ENCODE peak calls at places on chromosomes 12 and 14, in seven cellular contexts. N is nephron progenitor cell, H is foreskin keratinocyte, V is stomach, Y is WERI-Rb-1, Q is pancreas, I is GM06990. R is an unnamed sample.

GRCh38 chr12:55757701-55758100 is 14.8 kb downstream of the GDF11 start:
- DNase-seq in H (no peak), N (no peak), Q (no peak), I (no peak), Y (peak; percentile 15), V (no peak), R (no peak)

GRCh38 chr12:47377414-47378221 is 297.9 kb upstream of the AMIGO2 start:
- DNase-seq in N (no peak), Y (no peak), I (no peak), V (peak; percentile 72), Q (peak; percentile 79), H (peak; percentile 71), R (no peak)

GRCh38 chr14:59126714-59127436 is 61.6 kb upstream of the DAAM1 start:
- DNase-seq in H (no peak), N (peak; percentile 28), Y (no peak), I (peak; percentile 17), Q (no peak), V (no peak), R (peak; percentile 64)

GRCh38 chr14:103868242-103868897 is 21.0 kb upstream of the PPP1R13B start:
- DNase-seq in H (peak; percentile 88), Q (no peak), Y (no peak), I (no peak), N (no peak), V (no peak), R (no peak)

GRCh38 chr12:70383484-70383883 is 17.4 kb downstream of the KCNMB4 start:
- DNase-seq in Y (no peak), N (no peak), I (no peak), V (no peak), Q (no peak), H (no peak), R (no peak)

GRCh38 chr12:51009038-51009437 is 17.1 kb downstream of the SLC11A2 start:
- DNase-seq in Y (no peak), N (no peak), V (peak; percentile 42), I (no peak), Q (no peak), H (no peak), R (no peak)

GRCh38 chr12:4626543-4626942 is 22.3 kb downstream of the AKAP3 start:
- DNase-seq in Q (no peak), V (no peak), N (no peak), H (no peak), I (no peak), Y (no peak), R (no peak)

GRCh38 chr14:43949410-43949809 is 557.7 kb downstream of the FSCB start:
- DNase-seq in H (no peak), V (no peak), N (no peak), I (no peak), Y (no peak), Q (no peak), R (no peak)

GRCh38 chr14:59086241-59086899 is 102.1 kb upstream of the DAAM1 start:
- DNase-seq in V (no peak), N (no peak), Q (no peak), I (no peak), H (no peak), Y (no peak), R (no peak)

GRCh38 chr12:2376855-2377657 is 324.3 kb downstream of the CACNA1C start:
- DNase-seq in Y (no peak), I (no peak), N (no peak), V (no peak), H (no peak), Q (no peak), R (no peak)

GRCh38 chr12:75322464-75322863 is 7.7 kb downstream of the CAPS2 start:
- DNase-seq in V (no peak), N (no peak), Q (no peak), H (no peak), I (no peak), Y (no peak), R (no peak)

GRCh38 chr12:117321572-117321971 is 39.9 kb downstream of the NOS1 start:
- DNase-seq in V (no peak), I (no peak), N (no peak), Y (no peak), H (no peak), Q (no peak), R (no peak)

GRCh38 chr14:99600232-99600888 is 3.6 kb downstream of the CCDC85C start:
- DNase-seq in H (no peak), V (no peak), Y (no peak), I (no peak), N (no peak), Q (no peak), R (no peak)

GRCh38 chr14:99602054-99602787 is 1.8 kb downstream of the CCDC85C start:
- DNase-seq in Q (no peak), H (no peak), Y (no peak), V (peak; percentile 38), I (no peak), N (peak; percentile 28), R (no peak)

GRCh38 chr14:99599440-99599839 is 4.6 kb downstream of the CCDC85C start:
- DNase-seq in Q (no peak), I (no peak), N (no peak), Y (no peak), H (no peak), V (no peak), R (no peak)

GRCh38 chr14:99602788-99603415 is 1.1 kb downstream of the CCDC85C start:
- DNase-seq in H (no peak), Y (no peak), N (peak; percentile 37), Q (no peak), I (no peak), V (no peak), R (no peak)

DNA sequence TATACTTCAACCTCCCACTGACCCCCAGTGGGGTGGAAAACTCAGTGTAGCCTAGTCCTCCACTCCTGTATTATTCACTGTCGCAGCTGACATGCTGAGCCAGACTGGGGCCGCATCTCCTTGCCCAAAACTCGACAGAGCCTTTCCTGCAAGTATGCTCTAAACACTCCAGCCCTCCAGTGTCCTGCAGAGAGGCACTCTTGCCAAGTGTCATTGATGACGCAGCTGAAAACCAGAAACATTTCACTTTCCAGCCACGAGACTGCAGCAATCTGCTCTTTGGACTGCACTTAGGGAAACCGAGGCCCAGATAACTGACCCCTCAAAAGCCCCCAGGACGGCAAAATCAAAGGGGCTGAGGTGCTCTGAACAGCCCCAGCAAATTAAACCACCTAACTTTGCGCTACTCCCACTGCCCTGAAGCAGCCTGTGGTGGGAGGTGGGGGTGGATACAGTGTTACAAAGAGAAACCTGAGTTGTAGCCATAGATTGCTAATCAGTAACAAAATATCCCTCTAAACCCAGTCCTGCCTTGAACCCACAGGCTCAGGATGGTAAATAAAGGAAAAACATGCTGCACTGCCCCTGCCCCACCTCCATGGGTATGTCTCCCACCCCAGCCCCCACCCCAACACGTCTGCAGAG is 2.6 kb downstream of the CCDC85C start:
- DNase-seq in N (no peak), V (no peak), Q (no peak), H (no peak), I (no peak), Y (no peak), R (no peak)
- TF ChIP-seq CTCF in N (no peak), V (no peak), Q (no peak), H (no peak), I (no peak), Y (no peak), R (no peak)

DNA sequence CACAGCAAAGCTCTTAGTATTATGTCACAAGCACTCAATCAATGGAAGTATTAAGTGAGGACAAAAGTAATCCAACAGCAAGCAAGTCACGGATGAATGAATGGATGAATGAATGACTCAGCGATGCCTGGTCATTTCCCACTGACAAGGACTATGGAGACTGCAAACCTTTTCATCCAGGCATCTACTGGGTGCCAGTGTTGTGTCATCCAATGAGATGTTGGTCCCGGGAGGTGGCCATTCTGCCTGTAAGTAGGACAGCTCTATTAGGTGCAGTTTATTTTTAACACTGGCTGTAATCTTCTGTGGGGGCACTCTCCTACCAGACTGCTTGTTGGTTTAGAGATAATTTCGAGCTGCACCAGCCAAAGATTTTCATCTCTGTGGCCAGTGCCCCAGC is 39.4 kb downstream of the STAB2 start:
- DNase-seq in Q (no peak), Y (peak; percentile 89), H (peak; percentile 6), I (no peak), N (no peak), V (peak; percentile 42), R (no peak)
- TF ChIP-seq CTCF in Q (peak; percentile 21), Y (peak; percentile 74), H (peak; percentile 59), I (no peak), N (no peak), V (no peak), R (no peak)

GRCh38 chr12:31900271-31900670 is 58.9 kb upstream of the RESF1 start:
- DNase-seq in Y (no peak), I (no peak), Q (no peak), N (no peak), V (no peak), H (peak; percentile 50), R (no peak)

GRCh38 chr12:31896514-31897039 is 62.6 kb upstream of the RESF1 start:
- DNase-seq in V (peak; percentile 52), H (peak; percentile 59), Q (no peak), Y (no peak), N (no peak), I (peak; percentile 82), R (peak; percentile 86)

GRCh38 chr12:31899136-31899535 is 60.1 kb upstream of the RESF1 start:
- DNase-seq in Y (no peak), Q (no peak), I (no peak), N (no peak), V (no peak), H (no peak), R (no peak)

GRCh38 chr12:31895449-31896150 is 63.6 kb upstream of the RESF1 start:
- DNase-seq in Y (no peak), Q (no peak), H (no peak), N (no peak), I (peak; percentile 41), V (no peak), R (no peak)

GRCh38 chr12:31897791-31898503 is 61.3 kb upstream of the RESF1 start:
- DNase-seq in N (peak; percentile 29), V (peak; percentile 53), Y (no peak), Q (no peak), H (no peak), I (peak; percentile 49), R (no peak)
- TF ChIP-seq CTCF in N (no peak), V (no peak), Y (no peak), Q (no peak), H (no peak), I (no peak), R (no peak)

GRCh38 chr14:50342211-50343080 is 30.3 kb downstream of the DMAC2L start:
- DNase-seq in Y (peak; percentile 86), N (peak; percentile 30), I (peak; percentile 45), H (no peak), Q (no peak), V (no peak), R (peak; percentile 71)

GRCh38 chr14:50339178-50339804 is 27.2 kb downstream of the DMAC2L start:
- DNase-seq in I (no peak), Q (no peak), N (no peak), Y (no peak), H (no peak), V (no peak), R (no peak)

GRCh38 chr14:50340045-50340444 is 27.9 kb downstream of the DMAC2L start:
- DNase-seq in I (no peak), Y (no peak), V (no peak), H (no peak), Q (no peak), N (no peak), R (no peak)

GRCh38 chr14:50338547-50338946 is 26.4 kb downstream of the DMAC2L start:
- DNase-seq in Q (no peak), V (no peak), Y (no peak), I (no peak), H (no peak), N (no peak), R (no peak)

DNA sequence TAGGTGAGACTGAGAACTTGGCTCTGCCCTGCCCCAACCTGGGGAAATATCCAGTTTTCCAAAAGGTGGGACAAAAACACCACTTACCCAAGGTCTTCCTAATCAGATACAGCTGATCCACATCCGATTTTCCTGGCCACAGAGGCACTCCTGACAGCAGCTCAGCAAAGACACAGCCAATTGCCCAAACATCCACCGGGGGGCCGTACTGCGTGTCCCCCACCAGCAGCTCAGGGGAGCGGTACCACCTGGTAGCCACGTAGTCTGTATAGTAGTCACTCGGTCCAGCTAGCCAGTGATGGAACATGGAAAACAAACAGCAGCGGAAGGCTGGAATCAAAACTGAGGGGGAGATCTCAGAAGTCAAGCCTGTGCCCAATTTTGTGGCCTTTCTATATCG is 28.8 kb downstream of the DMAC2L start:
- DNase-seq in Q (no peak), I (no peak), Y (peak; percentile 53), N (peak; percentile 15), H (no peak), V (no peak), R (no peak)
- TF ChIP-seq CTCF in Q (no peak), I (no peak), Y (peak; percentile 64), N (no peak), H (peak; percentile 25), V (no peak), R (no peak)